ENCODE peak calls at places on chromosomes 13 and 19, in five cellular contexts. P, U, B, H and T are unnamed samples.
A peak's percentile ranks its signal among the peaks of the same experiment; 100 is the strongest.

GRCh38 chr13:26062853-26063444 is 11.1 kb upstream of the SHISA2 start:
- DNase-seq in H (peak; percentile 89), B (no peak), U (peak; percentile 43), P (no peak), T (peak; percentile 27)

GRCh38 chr19:2166741-2167738 is 3.3 kb downstream of the DOT1L start:
- DNase-seq in U (peak; percentile 85), P (peak; percentile 54), H (no peak), B (no peak), T (no peak)

GRCh38 chr19:45322311-45322710 is 364 bp downstream of the CKM start:
- DNase-seq in P (no peak), H (peak; percentile 65), B (no peak), U (no peak), T (no peak)

GRCh38 chr19:51359294-51359693 is 6.9 kb downstream of the ETFB start:
- DNase-seq in H (no peak), B (no peak), U (peak; percentile 95), P (no peak), T (no peak)

GRCh38 chr13:60627071-60627686 is 230.2 kb downstream of the TDRD3 start:
- DNase-seq in B (no peak), H (peak; percentile 61), U (peak; percentile 18), P (no peak), T (no peak)

GRCh38 chr13:91313103-91313502 is 34.4 kb upstream of the MIR17HG start:
- DNase-seq in H (peak; percentile 35), B (no peak), P (no peak), U (peak; percentile 6), T (peak; percentile 40)

GRCh38 chr13:74966814-74967213 is 515.2 kb downstream of the TBC1D4 start:
- DNase-seq in H (peak; percentile 92), U (peak; percentile 12), B (no peak), P (no peak), T (no peak)

GRCh38 chr13:85277753-85278152 is 521.5 kb downstream of the SLITRK6 start:
- DNase-seq in B (no peak), U (no peak), P (no peak), H (no peak), T (no peak)

GRCh38 chr19:49773663-49774305 is 7.0 kb downstream of the AP2A1 start:
- DNase-seq in U (no peak), H (no peak), P (no peak), B (no peak), T (no peak)

GRCh38 chr19:3770136-3771032 is 1.6 kb downstream of the RAX2 start:
- DNase-seq in H (no peak), P (no peak), B (no peak), U (no peak), T (no peak)

GRCh38 chr13:35093356-35093755 is 151.3 kb downstream of the NBEA start:
- DNase-seq in H (no peak), B (no peak), P (no peak), U (no peak), T (no peak)

GRCh38 chr13:92535222-92536006 is 691.2 kb upstream of the GPC6 start:
- DNase-seq in B (no peak), H (no peak), P (no peak), U (no peak), T (no peak)

GRCh38 chr13:59893261-59893660 is 270.5 kb downstream of the DIAPH3 start:
- DNase-seq in U (no peak), B (no peak), P (no peak), H (no peak), T (no peak)

GRCh38 chr13:66886248-66886647 is 343.9 kb downstream of the PCDH9 start:
- DNase-seq in P (no peak), U (no peak), B (no peak), H (no peak), T (no peak)

GRCh38 chr13:48156466-48156865 is 61.6 kb upstream of the MED4 start:
- DNase-seq in B (no peak), P (no peak), H (no peak), U (no peak), T (peak; percentile 60)

GRCh38 chr19:5993516-5994406 is 15.8 kb upstream of the RANBP3 start:
- DNase-seq in B (no peak), H (no peak), U (no peak), P (no peak), T (no peak)

GRCh38 chr13:42600943-42601342 is 27.0 kb downstream of the TNFSF11 start:
- DNase-seq in P (no peak), U (peak; percentile 35), B (no peak), H (no peak), T (no peak)

GRCh38 chr13:44710576-44710975 is 134.4 kb upstream of the TSC22D1 start:
- DNase-seq in H (no peak), P (no peak), U (peak; percentile 93), B (no peak), T (no peak)

GRCh38 chr13:48236528-48237353 is 3.7 kb downstream of the ITM2B start:
- DNase-seq in U (peak; percentile 68), B (peak; percentile 86), P (no peak), H (no peak), T (no peak)

GRCh38 chr13:45674908-45675307 is 27.2 kb upstream of the CBY2 start:
- DNase-seq in H (no peak), B (no peak), P (no peak), U (peak; percentile 77), T (no peak)

GRCh38 chr13:40672310-40673060 is 6.0 kb upstream of the FOXO1 start:
- DNase-seq in H (peak; percentile 53), P (no peak), B (no peak), U (peak; percentile 87), T (no peak)

GRCh38 chr19:19452241-19453128 is 47.0 kb downstream of the GATAD2A start:
- DNase-seq in U (no peak), P (no peak), B (no peak), H (no peak), T (no peak)

GRCh38 chr13:77300176-77301141 is 26.4 kb downstream of the MYCBP2 start:
- DNase-seq in P (no peak), H (no peak), B (peak; percentile 60), U (peak; percentile 75), T (no peak)

GRCh38 chr19:28820289-28820688 is 392.7 kb downstream of the UQCRFS1 start:
- DNase-seq in H (no peak), P (no peak), B (no peak), U (no peak), T (no peak)

GRCh38 chr19:453606-454005 is 7.2 kb downstream of the SHC2 start:
- DNase-seq in P (no peak), U (no peak), H (no peak), B (no peak), T (no peak)

GRCh38 chr19:52734340-52734892 is 428 bp downstream of the ZNF611 start:
- DNase-seq in H (no peak), P (no peak), B (no peak), U (peak; percentile 2), T (no peak)

GRCh38 chr13:32997399-32997798 is 18.8 kb upstream of the KL start:
- DNase-seq in B (no peak), P (no peak), U (no peak), H (no peak), T (no peak)

GRCh38 chr19:2602391-2603181 is 99.9 kb downstream of the GNG7 start:
- DNase-seq in B (no peak), P (no peak), U (peak; percentile 96), H (no peak), T (no peak)

GRCh38 chr19:17246681-17247425 is 1.1 kb upstream of the NR2F6 start:
- DNase-seq in U (peak; percentile 41), H (peak; percentile 1), B (no peak), P (no peak), T (no peak)

GRCh38 chr19:18417250-18418033 is 1.8 kb upstream of the SSBP4 start:
- DNase-seq in B (peak; percentile 81), P (no peak), U (peak; percentile 69), H (peak; percentile 28), T (no peak)